ENCODE peak calls at places on chromosome 4, in five cellular contexts. S, J, A, X and Q are unnamed samples.
A peak's percentile ranks its signal among the peaks of the same experiment; 100 is the strongest.

GRCh38 chr4:179728305-179728704 is 2286.1 kb upstream of the AGA start:
- DNase-seq in A (no peak), S (no peak), J (no peak), X (no peak), Q (no peak)

GRCh38 chr4:116082808-116083366 is 969.5 kb upstream of the NDST4 start:
- DNase-seq in S (no peak), J (no peak), X (no peak), A (no peak), Q (no peak)

GRCh38 chr4:174352405-174352804 is 68.7 kb downstream of the CEP44 start:
- DNase-seq in J (no peak), A (no peak), X (no peak), S (no peak), Q (peak; percentile 5)

GRCh38 chr4:95549246-95550138 is 719 bp upstream of the UNC5C start:
- DNase-seq in X (peak; percentile 31), S (no peak), A (peak; percentile 59), J (peak; percentile 3), Q (no peak)

GRCh38 chr4:22427676-22428075 is 88.2 kb downstream of the ADGRA3 start:
- DNase-seq in S (peak; percentile 43), A (no peak), X (no peak), J (no peak), Q (no peak)

GRCh38 chr4:21507439-21507838 is 441.1 kb downstream of the KCNIP4 start:
- DNase-seq in S (no peak), A (no peak), X (no peak), J (peak; percentile 11), Q (no peak)

GRCh38 chr4:100190643-100191600 is 654 bp upstream of the DDIT4L start:
- DNase-seq in J (no peak), A (no peak), X (peak; percentile 47), S (no peak), Q (no peak)

GRCh38 chr4:17577660-17578481 is 873 bp downstream of the LAP3 start:
- DNase-seq in S (no peak), X (peak; percentile 38), A (peak; percentile 57), J (peak; percentile 33), Q (no peak)

GRCh38 chr4:186587416-186588018 is 32.1 kb upstream of the MTNR1A start:
- DNase-seq in A (peak; percentile 79), X (peak; percentile 57), J (peak; percentile 57), S (no peak), Q (peak; percentile 46)

GRCh38 chr4:170026253-170026991 is at the start of gene MFAP3L:
- DNase-seq in A (peak; percentile 89), J (peak; percentile 85), S (peak; percentile 7), X (peak; percentile 98), Q (peak; percentile 78)

GRCh38 chr4:186190456-186191265 is 706 bp upstream of the CYP4V2 start:
- DNase-seq in A (peak; percentile 77), X (peak; percentile 67), S (no peak), J (peak; percentile 59), Q (no peak)

GRCh38 chr4:139851639-139852038 is 186.0 kb downstream of the MGST2 start:
- DNase-seq in S (no peak), X (no peak), A (no peak), J (no peak), Q (no peak)

GRCh38 chr4:121220698-121221097 is 56.6 kb upstream of the TNIP3 start:
- DNase-seq in A (no peak), S (no peak), J (no peak), X (no peak), Q (no peak)

GRCh38 chr4:10117424-10118354 is 1.1 kb upstream of the WDR1 start:
- DNase-seq in J (peak; percentile 22), A (no peak), S (no peak), X (no peak), Q (no peak)

GRCh38 chr4:181566490-181566889 is 676.7 kb upstream of the TENM3 start:
- DNase-seq in J (no peak), A (no peak), X (no peak), S (no peak), Q (peak; percentile 81)

GRCh38 chr4:20423420-20423819 is 171.7 kb downstream of the SLIT2 start:
- DNase-seq in S (no peak), X (no peak), A (no peak), J (no peak), Q (no peak)

GRCh38 chr4:8168832-8169598 is 10.4 kb upstream of the ABLIM2 start:
- DNase-seq in S (no peak), X (no peak), J (no peak), A (no peak), Q (no peak)

GRCh38 chr4:184503869-184504300 is 29.5 kb upstream of the IRF2 start:
- DNase-seq in X (no peak), A (no peak), J (no peak), S (no peak), Q (no peak)

GRCh38 chr4:124713213-124713592 is 671 bp upstream of the ANKRD50 start:
- DNase-seq in A (peak; percentile 55), J (peak; percentile 87), X (peak; percentile 63), S (peak; percentile 27), Q (peak; percentile 31)

GRCh38 chr4:184237612-184238011 is 19.9 kb upstream of the ENPP6 start:
- DNase-seq in A (no peak), S (no peak), J (no peak), X (no peak), Q (no peak)

GRCh38 chr4:41661447-41662076 is 87.0 kb downstream of the PHOX2B start:
- DNase-seq in J (peak; percentile 25), X (peak; percentile 62), A (peak; percentile 68), S (no peak), Q (peak; percentile 53)

GRCh38 chr4:55409468-55410171 is 13.9 kb downstream of the TMEM165 start:
- DNase-seq in J (no peak), A (no peak), X (no peak), S (no peak), Q (no peak)

GRCh38 chr4:47075241-47075640 is 43.9 kb downstream of the GABRB1 start:
- DNase-seq in A (no peak), S (no peak), X (no peak), J (no peak), Q (no peak)

GRCh38 chr4:11149612-11150259 is 279.0 kb downstream of the HS3ST1 start:
- DNase-seq in S (no peak), J (no peak), A (no peak), X (no peak), Q (no peak)

GRCh38 chr4:6338175-6338950 is 68.7 kb downstream of the WFS1 start:
- DNase-seq in S (no peak), X (no peak), A (no peak), J (no peak), Q (no peak)

GRCh38 chr4:169620846-169621228 is 459 bp downstream of the CLCN3 start:
- DNase-seq in J (peak; percentile 50), S (no peak), X (no peak), A (no peak), Q (no peak)

GRCh38 chr4:699816-700580 is 5.6 kb upstream of the PCGF3 start:
- DNase-seq in A (no peak), X (no peak), J (no peak), S (no peak), Q (no peak)

GRCh38 chr4:43275779-43276178 is 383.3 kb downstream of the GRXCR1 start:
- DNase-seq in A (no peak), S (no peak), X (no peak), J (no peak), Q (no peak)

GRCh38 chr4:162408309-162408708 is 244.5 kb upstream of the FSTL5 start:
- DNase-seq in J (no peak), S (no peak), A (no peak), X (no peak), Q (no peak)

GRCh38 chr4:94448815-94449375 is 2.8 kb upstream of the PDLIM5 start:
- DNase-seq in A (no peak), X (no peak), J (no peak), S (no peak), Q (no peak)

GRCh38 chr4:23962462-23962861 is 72.6 kb upstream of the PPARGC1A start:
- DNase-seq in J (no peak), A (no peak), X (no peak), S (no peak), Q (no peak)

GRCh38 chr4:165991325-165992180 is 118.5 kb downstream of the TLL1 start:
- DNase-seq in J (no peak), S (no peak), X (no peak), A (no peak), Q (no peak)

GRCh38 chr4:137510866-137511265 is 21.4 kb downstream of the PCDH18 start:
- DNase-seq in J (peak; percentile 8), X (peak; percentile 66), S (no peak), A (no peak), Q (peak; percentile 72)